ENCODE peak calls at places on chromosomes 11 and 22, in four cellular contexts. A is HL-60, L is iris pigment epithelial cell, V is GM06990. I is an unnamed sample.

GRCh38 chr22:23110922-23111527 is 30.8 kb downstream of the RSPH14 start:
- DNase-seq in L (no peak), V (no peak), A (no peak), I (no peak)

GRCh38 chr11:44179173-44179572 is 83.7 kb downstream of the EXT2 start:
- DNase-seq in A (no peak), L (no peak), V (no peak), I (peak)

GRCh38 chr11:575324-575995 is 810 bp upstream of the PHRF1 start:
- DNase-seq in A (no peak), L (no peak), V (peak), I (no peak)

GRCh38 chr11:86916330-86916729 is 38.9 kb downstream of the FZD4 start:
- DNase-seq in L (peak), A (no peak), V (no peak), I (peak)

GRCh38 chr11:11077898-11078297 is 220.0 kb upstream of the ZBED5 start:
- DNase-seq in L (no peak), V (no peak), A (no peak), I (no peak)

GRCh38 chr11:12716816-12717215 is 42.6 kb downstream of the TEAD1 start:
- DNase-seq in A (no peak), L (no peak), V (no peak), I (no peak)

GRCh38 chr11:46144741-46145140 is 23.5 kb upstream of the PHF21A start:
- DNase-seq in A (no peak), L (no peak), V (no peak), I (no peak)

GRCh38 chr11:134350381-134350780 is 18.6 kb downstream of the GLB1L2 start:
- DNase-seq in L (no peak), V (no peak), A (no peak), I (no peak)

GRCh38 chr22:45188779-45189178 is 25.1 kb downstream of the NUP50 start:
- DNase-seq in L (no peak), V (no peak), A (no peak), I (peak)

GRCh38 chr11:83257638-83258229 is 28.4 kb downstream of the CCDC90B start:
- DNase-seq in L (peak), V (no peak), A (no peak), I (peak)

GRCh38 chr22:27378343-27378800 is 423.2 kb downstream of the MN1 start:
- DNase-seq in A (no peak), L (peak), V (no peak), I (peak)

GRCh38 chr11:2664331-2664730 is 35.5 kb downstream of the KCNQ1OT1 start:
- DNase-seq in L (no peak), A (no peak), V (no peak), I (no peak)

GRCh38 chr11:123173040-123173855 is 21.8 kb downstream of the CLMP start:
- DNase-seq in A (no peak), V (no peak), L (peak), I (peak)

GRCh38 chr22:21590809-21591641 is 23.5 kb downstream of the UBE2L3 start:
- DNase-seq in A (peak), V (no peak), L (no peak), I (no peak)

GRCh38 chr11:34218067-34218466 is 112.6 kb downstream of the NAT10 start:
- DNase-seq in A (no peak), L (no peak), V (no peak), I (no peak)

GRCh38 chr11:72037554-72038311 is 39.0 kb downstream of the IL18BP start:
- DNase-seq in A (no peak), V (no peak), L (peak), I (no peak)

GRCh38 chr11:3134651-3135490 is 30.2 kb downstream of the OSBPL5 start:
- DNase-seq in A (no peak), V (no peak), L (no peak), I (no peak)

GRCh38 chr22:23915230-23915754 is 21.1 kb downstream of the MIF start:
- DNase-seq in L (no peak), A (no peak), V (no peak), I (no peak)

GRCh38 chr11:43830928-43831440 is 49.6 kb upstream of the ALKBH3 start:
- DNase-seq in V (no peak), A (peak), L (peak), I (peak)

GRCh38 chr11:91997178-91997577 is 227.4 kb upstream of the FAT3 start:
- DNase-seq in V (no peak), L (no peak), A (no peak), I (no peak)

GRCh38 chr22:19875061-19875530 is 20.4 kb upstream of the GNB1L start:
- DNase-seq in L (no peak), A (no peak), V (peak), I (no peak)

GRCh38 chr22:50434849-50435700 is 39.8 kb downstream of the SBF1 start:
- DNase-seq in L (no peak), A (no peak), V (peak), I (no peak)

I was measured in amniotic epithelial cell.